ENCODE peak calls at places on chromosomes 6 and 20, in six cellular contexts. P is heart left ventricle, T is stomach, G is fibroblast of pulmonary artery, L is A549, C is pancreas. X is an unnamed sample.

GRCh38 chr6:2196079-2196679 is 49.2 kb downstream of the GMDS start:
- DNase-seq in P (peak; percentile 16), T (no peak), G (peak; percentile 78), L (peak; percentile 13), C (peak; percentile 28), X (no peak)

GRCh38 chr20:17655865-17656489 is 26.1 kb downstream of the RRBP1 start:
- DNase-seq in P (no peak), T (no peak), G (no peak), L (no peak), C (no peak), X (no peak)

GRCh38 chr6:161393839-161394364 is 120.0 kb upstream of the AGPAT4 start:
- DNase-seq in P (peak; percentile 51), T (no peak), G (peak; percentile 92), L (peak; percentile 67), C (peak; percentile 69), X (no peak)

GRCh38 chr6:8017276-8017701 is 46.9 kb downstream of the BLOC1S5 start:
- DNase-seq in P (no peak), T (no peak), G (no peak), L (no peak), C (no peak), X (no peak)

GRCh38 chr6:144285798-144286502 is 815 bp downstream of the UTRN start:
- DNase-seq in P (peak; percentile 80), T (peak; percentile 74), G (peak; percentile 36), L (peak; percentile 40), C (peak; percentile 77), X (peak; percentile 60)

GRCh38 chr6:163432300-163432699 is 17.8 kb downstream of the QKI start:
- DNase-seq in P (no peak), T (no peak), G (no peak), L (no peak), C (no peak), X (no peak)

GRCh38 chr6:158825951-158826306 is 6.8 kb upstream of the EZR start:
- DNase-seq in P (peak; percentile 40), T (no peak), G (peak; percentile 67), L (no peak), C (no peak), X (no peak)

GRCh38 chr6:22025468-22026159 is 271.2 kb downstream of the PRL start:
- DNase-seq in P (peak; percentile 12), T (no peak), G (peak; percentile 98), L (peak; percentile 10), C (peak; percentile 16), X (peak; percentile 20)

GRCh38 chr6:36780517-36781210 is 58.6 kb downstream of the CPNE5 start:
- DNase-seq in P (no peak), T (no peak), G (no peak), L (no peak), C (peak; percentile 85), X (no peak)

GRCh38 chr6:118705799-118706481 is 54.5 kb upstream of the CEP85L start:
- DNase-seq in P (peak; percentile 20), T (no peak), G (peak; percentile 77), L (no peak), C (no peak), X (no peak)

GRCh38 chr20:20752712-20753111 is 40.3 kb upstream of the RALGAPA2 start:
- DNase-seq in P (no peak), T (no peak), G (peak; percentile 4), L (no peak), C (no peak), X (no peak)

GRCh38 chr6:119137194-119138072 is 59.0 kb upstream of the FAM184A start:
- DNase-seq in P (no peak), T (no peak), G (peak; percentile 64), L (no peak), C (no peak), X (no peak)

GRCh38 chr6:56637640-56638039 is 5.0 kb downstream of the DST start:
- DNase-seq in P (no peak), T (no peak), G (peak; percentile 90), L (peak; percentile 9), C (no peak), X (no peak)

GRCh38 chr20:59720013-59720412 is 115.7 kb downstream of the PHACTR3 start:
- DNase-seq in P (no peak), T (no peak), G (no peak), L (no peak), C (no peak), X (no peak)

GRCh38 chr6:138509371-138509770 is 10.1 kb upstream of the NHSL1 start:
- DNase-seq in P (peak; percentile 16), T (peak; percentile 63), G (peak; percentile 68), L (peak; percentile 27), C (peak; percentile 61), X (peak; percentile 44)

GRCh38 chr20:34564810-34565209 is 6.3 kb downstream of the MAP1LC3A start:
- DNase-seq in P (no peak), T (no peak), G (no peak), L (no peak), C (no peak), X (no peak)

GRCh38 chr20:1567392-1568165 is 10.1 kb upstream of the SIRPD start:
- DNase-seq in P (no peak), T (no peak), G (peak; percentile 20), L (no peak), C (no peak), X (no peak)

GRCh38 chr20:36848078-36848660 is 27.8 kb upstream of the TLDC2 start:
- DNase-seq in P (peak; percentile 79), T (no peak), G (peak; percentile 85), L (no peak), C (no peak), X (no peak)

GRCh38 chr6:79231101-79231500 is 3.4 kb downstream of the HMGN3 start:
- DNase-seq in P (no peak), T (no peak), G (peak; percentile 23), L (no peak), C (no peak), X (no peak)

GRCh38 chr20:20837574-20838021 is 125.2 kb upstream of the RALGAPA2 start:
- DNase-seq in P (peak; percentile 39), T (peak; percentile 60), G (peak; percentile 63), L (peak; percentile 65), C (peak; percentile 38), X (peak; percentile 75)

GRCh38 chr6:34630040-34630439 is 66.5 kb downstream of the ILRUN start:
- DNase-seq in P (no peak), T (no peak), G (peak; percentile 95), L (peak; percentile 19), C (no peak), X (no peak)

GRCh38 chr20:49412953-49413352 is 69.5 kb downstream of the KCNB1 start:
- DNase-seq in P (no peak), T (no peak), G (no peak), L (no peak), C (no peak), X (no peak)

GRCh38 chr6:97438011-97438671 is 155.1 kb upstream of the MMS22L start:
- DNase-seq in P (no peak), T (no peak), G (no peak), L (no peak), C (no peak), X (no peak)

GRCh38 chr6:97440590-97441176 is 157.7 kb upstream of the MMS22L start:
- DNase-seq in P (no peak), T (no peak), G (peak; percentile 44), L (peak; percentile 0), C (no peak), X (peak; percentile 52)

DNA sequence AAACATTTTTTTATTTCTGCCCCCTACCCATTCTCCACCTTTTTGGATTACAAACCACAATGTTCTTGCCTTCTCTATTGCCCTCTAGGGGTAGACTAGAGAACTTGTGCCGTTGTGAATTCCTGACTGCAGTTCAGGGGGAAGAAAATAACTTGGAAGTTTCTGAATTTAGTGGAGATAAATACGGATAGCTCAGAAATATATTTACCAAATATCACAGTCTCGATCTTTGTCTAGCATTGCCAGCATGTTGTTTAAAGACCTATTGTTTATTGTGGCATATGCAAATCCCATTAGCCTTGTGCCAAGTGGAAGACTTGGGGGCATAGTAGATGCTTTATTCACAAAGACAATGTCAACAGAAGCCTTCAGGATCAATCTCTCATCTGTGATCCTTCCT is 154.1 kb upstream of the MMS22L start:
- DNase-seq in P (no peak), T (no peak), G (peak; percentile 47), L (peak; percentile 1), C (no peak), X (no peak)
- TF ChIP-seq CTCF in P (peak; percentile 30), T (no peak), G (peak; percentile 97), L (peak; percentile 38), C (no peak), X (peak; percentile 85)

GRCh38 chr6:112311950-112312547 is 35.1 kb upstream of the RFPL4B start:
- DNase-seq in P (no peak), T (no peak), G (peak; percentile 61), L (peak; percentile 7), C (no peak), X (no peak)
- TF ChIP-seq CTCF in P (peak; percentile 68), T (peak; percentile 63), G (peak; percentile 62), L (peak; percentile 69), C (peak; percentile 6), X (peak; percentile 70)

DNA sequence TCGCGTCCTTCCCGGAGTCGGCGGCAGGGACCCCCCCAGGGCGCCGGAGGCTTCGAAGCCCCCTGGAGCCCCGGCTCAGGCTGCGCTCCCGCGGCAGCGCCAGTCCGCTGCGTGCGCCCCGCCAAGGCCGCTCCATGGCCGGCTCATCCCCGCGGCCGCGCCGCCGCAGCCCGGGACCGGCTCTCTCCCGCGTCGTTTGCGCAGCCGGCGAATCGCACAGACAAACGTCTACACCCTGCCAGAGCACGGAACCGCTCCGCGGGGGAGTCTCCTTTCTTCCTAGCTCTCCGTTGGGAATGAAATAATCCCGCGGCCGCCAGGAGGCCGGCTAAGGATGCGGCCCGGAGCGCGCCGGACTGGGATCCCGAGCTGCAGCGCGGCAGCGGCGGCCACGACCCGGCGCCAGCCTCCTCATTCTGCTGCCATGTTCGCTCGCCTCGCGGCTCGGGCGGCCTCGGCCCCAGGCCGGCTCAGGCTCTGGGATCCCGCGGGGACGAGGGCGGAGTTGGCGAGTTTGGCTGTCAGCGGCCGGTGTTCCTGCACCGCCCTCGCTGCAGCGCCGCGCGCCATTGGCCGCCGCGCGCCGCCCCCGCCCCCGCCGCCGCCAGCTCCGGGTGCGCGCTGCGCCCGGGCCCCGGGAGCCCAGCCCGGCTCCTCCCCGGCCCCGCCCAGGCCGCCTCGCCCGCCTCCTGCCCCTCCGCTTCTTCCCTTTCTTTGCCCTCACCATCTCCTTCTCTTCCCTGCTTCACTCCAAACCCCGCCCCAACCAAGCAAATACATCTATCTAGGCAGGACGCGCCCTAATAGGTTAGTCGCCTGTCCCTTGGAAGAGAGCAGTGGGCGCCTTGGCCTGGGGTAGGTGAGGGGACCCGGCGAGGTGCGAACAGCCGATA is at the start of gene GFOD1:
- DNase-seq in P (peak; percentile 92), T (peak; percentile 86), G (peak; percentile 87), L (peak; percentile 61), C (peak; percentile 87), X (peak; percentile 91)
- TF ChIP-seq CTCF in P (no peak), T (no peak), G (no peak), L (no peak), C (no peak), X (peak; percentile 30)

GRCh38 chr20:31738729-31739549 is at the start of gene TPX2:
- DNase-seq in P (peak; percentile 95), T (peak; percentile 95), G (peak; percentile 97), L (peak; percentile 99), C (peak; percentile 95), X (peak; percentile 100)

GRCh38 chr20:31740656-31741323 is 1.7 kb downstream of the TPX2 start:
- DNase-seq in P (no peak), T (no peak), G (no peak), L (no peak), C (no peak), X (no peak)

GRCh38 chr20:31740208-31740607 is 1.1 kb downstream of the TPX2 start:
- DNase-seq in P (no peak), T (no peak), G (peak; percentile 58), L (no peak), C (no peak), X (no peak)

DNA sequence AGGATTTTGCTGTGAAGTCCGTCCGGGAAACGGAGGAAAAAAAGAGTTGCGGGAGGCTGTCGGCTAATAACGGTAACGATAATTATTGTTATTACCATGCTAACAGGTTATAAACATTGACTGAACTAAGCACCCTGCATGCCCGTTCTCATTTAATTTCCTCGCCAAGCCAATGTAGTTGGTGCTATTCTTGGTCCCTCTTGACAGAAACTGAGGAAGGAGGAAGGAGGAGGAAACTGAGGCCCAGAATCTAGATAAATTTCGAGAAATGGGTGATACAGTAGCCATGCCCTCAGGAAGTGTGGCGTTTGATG is 417 bp downstream of the TPX2 start:
- DNase-seq in P (no peak), T (no peak), G (no peak), L (no peak), C (no peak), X (no peak)
- TF ChIP-seq CTCF in P (no peak), T (no peak), G (no peak), L (no peak), C (no peak), X (no peak)

X was measured in glutamatergic neuron.